ENCODE peak calls at places on chromosome 1, in five cellular contexts. One of them, this sample, is unnamed.

GRCh38 chr1:15742339-15742801 is at the start of gene TMEM82:
- DNase-seq in dorsolateral prefrontal cortex: no peak
- DNase-seq in choroid plexus epithelial cell: no peak
- DNase-seq in ovary: no peak
- DNase-seq in left lung: no peak
- DNase-seq in this sample: no peak

GRCh38 chr1:45566722-45567121 is 16.1 kb downstream of the AKR1A1 start:
- DNase-seq in dorsolateral prefrontal cortex: no peak
- DNase-seq in left lung: no peak
- DNase-seq in ovary: peak
- DNase-seq in choroid plexus epithelial cell: no peak
- DNase-seq in this sample: no peak

GRCh38 chr1:25065246-25066238 is 135.5 kb upstream of the RUNX3 start:
- DNase-seq in choroid plexus epithelial cell: peak
- DNase-seq in ovary: no peak
- DNase-seq in left lung: peak
- DNase-seq in dorsolateral prefrontal cortex: peak
- DNase-seq in this sample: peak

GRCh38 chr1:1543706-1544099 is 3.3 kb upstream of the TMEM240 start:
- DNase-seq in ovary: no peak
- DNase-seq in choroid plexus epithelial cell: no peak
- DNase-seq in dorsolateral prefrontal cortex: no peak
- DNase-seq in left lung: no peak
- DNase-seq in this sample: no peak

GRCh38 chr1:117611121-117611601 is 5.3 kb downstream of the TENT5C start:
- DNase-seq in dorsolateral prefrontal cortex: no peak
- DNase-seq in choroid plexus epithelial cell: no peak
- DNase-seq in left lung: no peak
- DNase-seq in ovary: no peak
- DNase-seq in this sample: no peak

GRCh38 chr1:239432255-239432654 is 45.9 kb downstream of the CHRM3 start:
- DNase-seq in dorsolateral prefrontal cortex: no peak
- DNase-seq in choroid plexus epithelial cell: no peak
- DNase-seq in ovary: no peak
- DNase-seq in left lung: no peak
- DNase-seq in this sample: no peak

GRCh38 chr1:199129247-199129646 is 490.4 kb downstream of the PTPRC start:
- DNase-seq in left lung: no peak
- DNase-seq in choroid plexus epithelial cell: peak
- DNase-seq in dorsolateral prefrontal cortex: no peak
- DNase-seq in ovary: no peak
- DNase-seq in this sample: no peak

GRCh38 chr1:201345081-201345355 is 32.5 kb downstream of the TNNT2 start:
- DNase-seq in choroid plexus epithelial cell: no peak
- DNase-seq in ovary: no peak
- DNase-seq in left lung: no peak
- DNase-seq in dorsolateral prefrontal cortex: no peak
- DNase-seq in this sample: no peak

GRCh38 chr1:247845011-247845692 is 3.5 kb upstream of the OR11L1 start:
- DNase-seq in dorsolateral prefrontal cortex: no peak
- DNase-seq in choroid plexus epithelial cell: no peak
- DNase-seq in left lung: no peak
- DNase-seq in ovary: no peak
- DNase-seq in this sample: no peak

GRCh38 chr1:63189677-63190076 is 132.7 kb upstream of the FOXD3 start:
- DNase-seq in dorsolateral prefrontal cortex: no peak
- DNase-seq in ovary: no peak
- DNase-seq in choroid plexus epithelial cell: no peak
- DNase-seq in left lung: no peak
- DNase-seq in this sample: no peak
- TF ChIP-seq CTCF in dorsolateral prefrontal cortex: no peak
- TF ChIP-seq CTCF in ovary: no peak
- TF ChIP-seq CTCF in choroid plexus epithelial cell: no peak
- TF ChIP-seq CTCF in left lung: no peak
- TF ChIP-seq CTCF in this sample: no peak

GRCh38 chr1:4854379-4854778 is 200.0 kb downstream of the AJAP1 start:
- DNase-seq in choroid plexus epithelial cell: no peak
- DNase-seq in left lung: no peak
- DNase-seq in dorsolateral prefrontal cortex: no peak
- DNase-seq in ovary: no peak
- DNase-seq in this sample: no peak
- TF ChIP-seq CTCF in choroid plexus epithelial cell: no peak
- TF ChIP-seq CTCF in left lung: no peak
- TF ChIP-seq CTCF in dorsolateral prefrontal cortex: no peak
- TF ChIP-seq CTCF in ovary: no peak
- TF ChIP-seq CTCF in this sample: no peak

GRCh38 chr1:176466514-176466913 is 3.5 kb downstream of the PAPPA2 start:
- DNase-seq in ovary: no peak
- DNase-seq in choroid plexus epithelial cell: no peak
- DNase-seq in left lung: no peak
- DNase-seq in dorsolateral prefrontal cortex: no peak
- DNase-seq in this sample: no peak
- TF ChIP-seq CTCF in ovary: no peak
- TF ChIP-seq CTCF in choroid plexus epithelial cell: peak
- TF ChIP-seq CTCF in left lung: no peak
- TF ChIP-seq CTCF in dorsolateral prefrontal cortex: no peak
- TF ChIP-seq CTCF in this sample: no peak

DNA sequence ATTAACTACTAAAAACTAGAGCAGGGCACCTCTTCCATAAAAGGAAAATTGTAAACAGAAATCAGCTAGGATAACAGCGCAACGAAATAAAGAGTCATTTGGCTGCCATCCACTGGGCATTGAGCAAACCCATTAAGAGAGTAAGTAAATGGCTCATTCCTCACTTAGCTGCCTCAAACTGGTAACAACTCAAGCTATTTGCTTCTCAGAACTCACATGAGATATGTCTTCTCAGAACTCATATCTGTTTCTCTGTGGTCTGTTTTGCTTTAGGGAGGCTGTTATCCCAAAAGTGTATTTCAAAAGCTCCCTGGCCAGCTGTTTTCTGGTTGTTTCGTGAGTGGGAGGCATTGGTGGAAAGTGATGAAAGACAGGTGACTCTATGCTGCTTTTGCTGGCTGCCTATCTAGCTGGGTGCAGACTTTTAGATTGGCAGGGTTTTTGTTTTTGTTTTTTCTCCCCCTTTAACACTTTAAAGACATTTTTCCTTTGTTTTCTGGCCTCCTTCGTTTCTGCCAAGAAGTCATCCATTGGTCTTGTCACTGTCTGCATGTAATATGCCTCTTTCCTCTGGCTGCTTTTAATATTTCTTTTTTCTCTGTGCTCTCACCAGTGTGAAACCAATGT is 269.2 kb upstream of the RGS18 start:
- DNase-seq in left lung: no peak
- DNase-seq in ovary: peak
- DNase-seq in choroid plexus epithelial cell: no peak
- DNase-seq in dorsolateral prefrontal cortex: no peak
- DNase-seq in this sample: no peak
- TF ChIP-seq CTCF in left lung: no peak
- TF ChIP-seq CTCF in ovary: no peak
- TF ChIP-seq CTCF in choroid plexus epithelial cell: no peak
- TF ChIP-seq CTCF in dorsolateral prefrontal cortex: no peak
- TF ChIP-seq CTCF in this sample: no peak

GRCh38 chr1:183185941-183186490 is at the start of gene LAMC2:
- DNase-seq in ovary: peak
- DNase-seq in left lung: peak
- DNase-seq in dorsolateral prefrontal cortex: no peak
- DNase-seq in choroid plexus epithelial cell: peak
- DNase-seq in this sample: no peak
- TF ChIP-seq CTCF in ovary: peak
- TF ChIP-seq CTCF in left lung: peak
- TF ChIP-seq CTCF in dorsolateral prefrontal cortex: no peak
- TF ChIP-seq CTCF in choroid plexus epithelial cell: peak
- TF ChIP-seq CTCF in this sample: no peak

DNA sequence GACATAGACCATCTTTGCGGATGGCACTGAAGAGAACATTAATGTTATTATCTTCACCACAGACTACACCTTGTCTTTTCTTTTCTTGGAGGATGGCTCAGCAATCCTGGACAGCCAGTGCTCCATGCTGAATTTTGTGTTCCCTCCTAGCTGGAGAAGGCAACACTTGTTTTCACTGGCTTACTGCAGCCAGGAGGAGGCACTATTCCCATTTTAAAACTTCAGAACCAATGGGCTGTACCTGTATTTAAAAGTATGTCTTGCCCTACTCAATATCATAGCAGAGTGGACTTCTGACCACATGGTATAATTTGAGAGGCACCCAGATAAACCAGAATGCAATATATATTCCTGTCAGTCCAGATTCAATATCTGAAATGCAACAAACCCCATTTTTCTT is 53.3 kb upstream of the POGK start:
- DNase-seq in ovary: no peak
- DNase-seq in choroid plexus epithelial cell: no peak
- DNase-seq in dorsolateral prefrontal cortex: no peak
- DNase-seq in left lung: no peak
- DNase-seq in this sample: no peak
- TF ChIP-seq CTCF in ovary: no peak
- TF ChIP-seq CTCF in choroid plexus epithelial cell: no peak
- TF ChIP-seq CTCF in dorsolateral prefrontal cortex: no peak
- TF ChIP-seq CTCF in left lung: no peak
- TF ChIP-seq CTCF in this sample: no peak

DNA sequence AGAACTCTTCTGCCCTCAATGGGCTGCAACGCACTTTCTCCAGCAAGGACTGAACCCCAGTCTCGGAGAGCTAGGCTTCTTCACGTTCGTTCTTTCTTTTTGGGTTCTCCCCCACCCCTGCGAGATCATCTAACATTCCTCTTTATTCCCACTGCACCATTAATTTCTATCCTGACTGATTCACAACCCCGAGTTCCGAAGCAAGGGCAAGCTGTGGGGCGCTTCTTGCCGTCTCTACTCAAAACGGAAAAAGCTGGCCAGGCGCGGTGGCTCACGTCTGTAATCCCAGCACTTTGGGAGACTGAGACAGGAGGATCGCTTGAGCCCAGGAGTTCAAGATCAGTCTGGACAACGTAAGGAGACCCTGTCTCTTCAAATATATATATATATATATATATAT is 37.4 kb upstream of the BTG2 start:
- DNase-seq in dorsolateral prefrontal cortex: no peak
- DNase-seq in choroid plexus epithelial cell: no peak
- DNase-seq in ovary: no peak
- DNase-seq in left lung: no peak
- DNase-seq in this sample: no peak
- TF ChIP-seq CTCF in dorsolateral prefrontal cortex: no peak
- TF ChIP-seq CTCF in choroid plexus epithelial cell: no peak
- TF ChIP-seq CTCF in ovary: no peak
- TF ChIP-seq CTCF in left lung: no peak
- TF ChIP-seq CTCF in this sample: no peak

DNA sequence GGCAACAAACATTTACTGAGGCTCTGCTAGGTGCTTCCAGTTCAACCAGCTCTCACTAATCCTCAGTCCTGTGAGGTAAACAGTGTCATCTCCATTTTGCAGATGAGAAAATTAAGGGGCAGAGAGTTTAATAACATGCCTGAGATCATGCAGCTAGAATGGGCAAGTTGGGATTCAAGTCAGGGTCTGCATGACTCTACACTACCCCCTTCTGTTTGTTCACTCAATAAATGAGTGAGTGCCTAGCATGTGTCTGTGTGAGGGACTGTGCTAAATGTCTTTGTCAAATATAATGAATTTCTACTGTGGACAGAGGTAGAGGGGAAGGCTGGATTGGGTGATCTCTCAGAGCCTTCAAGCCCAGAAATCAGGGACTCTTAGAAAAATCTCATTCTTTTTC is 4.5 kb downstream of the PEF1 start:
- DNase-seq in choroid plexus epithelial cell: no peak
- DNase-seq in ovary: no peak
- DNase-seq in left lung: no peak
- DNase-seq in dorsolateral prefrontal cortex: no peak
- DNase-seq in this sample: no peak
- TF ChIP-seq CTCF in choroid plexus epithelial cell: peak
- TF ChIP-seq CTCF in ovary: no peak
- TF ChIP-seq CTCF in left lung: no peak
- TF ChIP-seq CTCF in dorsolateral prefrontal cortex: no peak
- TF ChIP-seq CTCF in this sample: no peak